ENCODE peak calls at places on chromosomes 12 and 14, in five cellular contexts. One of them, this sample, is unnamed.
A peak's percentile ranks its signal among the peaks of the same experiment; 100 is the strongest.

GRCh38 chr14:84885061-84885460 is 644.9 kb upstream of the FLRT2 start:
- DNase-seq in HCT116: no peak
- DNase-seq in HepG2: no peak
- DNase-seq in GM12878: no peak
- DNase-seq in K562: no peak
- DNase-seq in this sample: no peak

GRCh38 chr14:72017290-72017689 is 85.1 kb downstream of the RGS6 start:
- DNase-seq in HCT116: no peak
- DNase-seq in HepG2: no peak
- DNase-seq in GM12878: no peak
- DNase-seq in K562: no peak
- DNase-seq in this sample: no peak

GRCh38 chr14:52363969-52364368 is 49.9 kb downstream of the PTGER2 start:
- DNase-seq in HCT116: no peak
- DNase-seq in HepG2: no peak
- DNase-seq in GM12878: no peak
- DNase-seq in K562: no peak
- DNase-seq in this sample: no peak

GRCh38 chr12:123227581-123228258 is 5.2 kb downstream of the MPHOSPH9 start:
- DNase-seq in HCT116: no peak
- DNase-seq in HepG2: no peak
- DNase-seq in GM12878: no peak
- DNase-seq in K562: no peak
- DNase-seq in this sample: no peak

GRCh38 chr12:52007158-52007921 is 594 bp downstream of the TAMALIN start:
- DNase-seq in HCT116: no peak
- DNase-seq in HepG2: no peak
- DNase-seq in GM12878: no peak
- DNase-seq in K562: no peak
- DNase-seq in this sample: no peak

GRCh38 chr12:125100551-125101434 is 35.6 kb downstream of the AACS start:
- DNase-seq in HCT116: no peak
- DNase-seq in HepG2: peak; percentile 81
- DNase-seq in GM12878: no peak
- DNase-seq in K562: no peak
- DNase-seq in this sample: no peak

GRCh38 chr14:30796707-30797106 is 77.7 kb upstream of the COCH start:
- DNase-seq in HCT116: no peak
- DNase-seq in HepG2: no peak
- DNase-seq in GM12878: no peak
- DNase-seq in K562: no peak
- DNase-seq in this sample: no peak

GRCh38 chr14:76245097-76245496 is 93.4 kb downstream of the GPATCH2L start:
- DNase-seq in HCT116: no peak
- DNase-seq in HepG2: peak; percentile 28
- DNase-seq in GM12878: no peak
- DNase-seq in K562: no peak
- DNase-seq in this sample: no peak

GRCh38 chr14:67583711-67584644 is 16.1 kb downstream of the PIGH start:
- DNase-seq in HCT116: peak; percentile 47
- DNase-seq in HepG2: peak; percentile 58
- DNase-seq in GM12878: no peak
- DNase-seq in K562: peak; percentile 57
- DNase-seq in this sample: peak; percentile 77

GRCh38 chr12:89731614-89732013 is 23.0 kb upstream of the ATP2B1 start:
- DNase-seq in HCT116: no peak
- DNase-seq in HepG2: no peak
- DNase-seq in GM12878: no peak
- DNase-seq in K562: no peak
- DNase-seq in this sample: no peak

GRCh38 chr12:57517187-57517586 is 3.1 kb downstream of the DDIT3 start:
- DNase-seq in HCT116: no peak
- DNase-seq in HepG2: no peak
- DNase-seq in GM12878: no peak
- DNase-seq in K562: no peak
- DNase-seq in this sample: no peak

GRCh38 chr12:11884661-11885060 is 186.1 kb upstream of the BCL2L14 start:
- DNase-seq in HCT116: no peak
- DNase-seq in HepG2: peak; percentile 33
- DNase-seq in GM12878: no peak
- DNase-seq in K562: no peak
- DNase-seq in this sample: no peak

GRCh38 chr12:108784270-108784669 is 53.0 kb upstream of the CORO1C start:
- DNase-seq in HCT116: no peak
- DNase-seq in HepG2: no peak
- DNase-seq in GM12878: no peak
- DNase-seq in K562: no peak
- DNase-seq in this sample: no peak
- TF ChIP-seq JUND in HCT116: no peak
- TF ChIP-seq JUND in HepG2: no peak
- TF ChIP-seq JUND in GM12878: no peak
- TF ChIP-seq JUND in K562: no peak
- TF ChIP-seq JUND in this sample: no peak

DNA sequence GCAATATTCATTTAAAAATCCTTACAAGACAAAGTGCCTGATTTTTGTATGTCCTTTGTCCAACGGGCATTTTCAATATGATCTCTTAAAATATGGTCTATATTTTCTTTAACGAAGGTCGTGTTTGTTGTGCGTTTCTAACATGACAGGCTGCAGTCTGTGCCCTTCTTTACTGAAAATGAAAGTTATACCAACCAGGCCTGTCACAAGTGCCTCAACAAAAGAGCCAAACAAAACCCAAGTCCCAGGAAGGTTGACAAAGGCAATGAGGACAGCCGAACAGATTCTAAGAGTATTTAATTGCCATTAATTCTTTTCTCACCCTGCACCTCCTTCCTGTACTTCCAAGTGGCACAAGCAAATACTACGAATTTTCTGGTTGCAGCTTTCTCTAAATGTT is 13.9 kb downstream of the PAX9 start:
- DNase-seq in HCT116: no peak
- DNase-seq in HepG2: no peak
- DNase-seq in GM12878: no peak
- DNase-seq in K562: no peak
- DNase-seq in this sample: no peak
- TF ChIP-seq JUND in HCT116: no peak
- TF ChIP-seq JUND in HepG2: no peak
- TF ChIP-seq JUND in GM12878: no peak
- TF ChIP-seq JUND in K562: no peak
- TF ChIP-seq JUND in this sample: no peak

DNA sequence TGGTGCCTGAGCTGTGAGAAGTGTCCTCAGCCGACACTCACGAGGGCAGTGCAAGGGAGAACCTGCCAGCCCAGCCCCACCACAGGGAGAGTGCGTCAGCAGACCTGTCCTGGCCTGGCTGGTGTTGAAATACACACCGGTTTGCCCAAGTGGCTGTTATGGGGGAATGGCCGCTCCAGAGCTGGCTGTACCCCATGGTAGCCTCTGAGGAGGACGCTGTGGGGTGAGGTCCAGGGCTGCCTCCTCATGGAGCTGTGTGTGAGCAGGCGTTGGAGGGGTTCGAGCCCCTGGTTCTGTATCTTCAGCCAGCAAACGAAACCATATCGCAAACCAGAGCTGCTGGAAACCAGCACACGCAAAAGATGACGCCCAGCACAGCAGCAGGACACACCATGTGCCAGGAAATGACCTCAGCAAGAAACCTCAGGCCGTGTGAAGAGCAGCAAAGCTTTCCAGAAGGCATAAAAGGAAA is 9.3 kb downstream of the ANKRD9 start:
- DNase-seq in HCT116: no peak
- DNase-seq in HepG2: no peak
- DNase-seq in GM12878: no peak
- DNase-seq in K562: peak; percentile 5
- DNase-seq in this sample: no peak
- TF ChIP-seq JUND in HCT116: no peak
- TF ChIP-seq JUND in HepG2: no peak
- TF ChIP-seq JUND in GM12878: no peak
- TF ChIP-seq JUND in K562: no peak
- TF ChIP-seq JUND in this sample: no peak

DNA sequence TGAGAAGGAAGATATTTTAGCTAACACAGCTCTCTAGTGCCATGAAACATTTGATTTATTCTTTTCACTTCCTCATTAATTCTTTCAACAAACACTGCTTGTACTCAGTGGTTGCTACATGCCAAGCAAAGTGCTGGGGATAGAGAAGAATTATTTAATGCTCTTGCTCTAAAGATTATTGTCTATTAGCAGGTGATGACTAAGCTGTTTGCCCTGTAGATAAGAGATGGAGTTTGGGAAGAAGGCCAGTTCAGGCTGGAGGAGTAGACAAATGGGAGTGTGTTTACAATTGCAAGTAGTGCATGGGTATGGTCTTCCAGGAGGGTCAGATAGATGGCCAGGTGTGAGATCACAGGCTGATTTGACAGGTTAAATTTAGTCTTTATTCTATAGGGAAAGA is 99.8 kb upstream of the SEL1L start:
- DNase-seq in HCT116: no peak
- DNase-seq in HepG2: no peak
- DNase-seq in GM12878: no peak
- DNase-seq in K562: no peak
- DNase-seq in this sample: no peak
- TF ChIP-seq JUND in HCT116: no peak
- TF ChIP-seq JUND in HepG2: no peak
- TF ChIP-seq JUND in GM12878: no peak
- TF ChIP-seq JUND in K562: no peak
- TF ChIP-seq JUND in this sample: no peak

GRCh38 chr14:105126126-105126969 is 42.2 kb downstream of the JAG2 start:
- DNase-seq in HCT116: no peak
- DNase-seq in HepG2: peak; percentile 35
- DNase-seq in GM12878: no peak
- DNase-seq in K562: no peak
- DNase-seq in this sample: no peak
- TF ChIP-seq JUND in HCT116: no peak
- TF ChIP-seq JUND in HepG2: no peak
- TF ChIP-seq JUND in GM12878: no peak
- TF ChIP-seq JUND in K562: no peak
- TF ChIP-seq JUND in this sample: no peak

This sample was measured in T47D.